ENCODE peak calls at places on chromosomes 11 and 22, in four cellular contexts. Y is GM12878, M is HCT116, T is K562. U is an unnamed sample.
A peak's percentile ranks its signal among the peaks of the same experiment; 100 is the strongest.

GRCh38 chr11:12692238-12693074 is 18.2 kb downstream of the TEAD1 start:
- DNase-seq in Y (no peak), M (peak; percentile 60), T (peak; percentile 72), U (peak; percentile 44)

GRCh38 chr11:27234961-27235360 is 128.1 kb downstream of the CCDC34 start:
- DNase-seq in Y (no peak), M (no peak), T (no peak), U (no peak)

GRCh38 chr22:22928666-22929380 is 41.2 kb downstream of the IGLL5 start:
- DNase-seq in Y (peak; percentile 99), M (no peak), T (peak; percentile 89), U (no peak)

GRCh38 chr22:22943521-22944267 is 56.1 kb downstream of the IGLL5 start:
- DNase-seq in Y (no peak), M (no peak), T (peak; percentile 79), U (no peak)

GRCh38 chr11:18775492-18776292 is 15.9 kb downstream of the PTPN5 start:
- DNase-seq in Y (no peak), M (peak; percentile 64), T (peak; percentile 78), U (peak; percentile 69)

GRCh38 chr11:77201991-77202841 is 74.2 kb downstream of the MYO7A start:
- DNase-seq in Y (no peak), M (no peak), T (no peak), U (no peak)

GRCh38 chr22:30305519-30305905 is 16.2 kb upstream of the CASTOR1 start:
- DNase-seq in Y (peak; percentile 59), M (no peak), T (peak; percentile 47), U (peak; percentile 24)

GRCh38 chr22:40065981-40066380 is 71.2 kb downstream of the FAM83F start:
- DNase-seq in Y (no peak), M (no peak), T (no peak), U (no peak)

GRCh38 chr11:77126156-77126775 is 1.8 kb upstream of the MYO7A start:
- DNase-seq in Y (no peak), M (no peak), T (no peak), U (no peak)

GRCh38 chr22:44180706-44181032 is at the start of gene PARVG:
- DNase-seq in Y (peak; percentile 57), M (no peak), T (no peak), U (peak; percentile 39)

GRCh38 chr11:118620529-118621070 is 13.2 kb downstream of the PHLDB1 start:
- DNase-seq in Y (no peak), M (no peak), T (peak; percentile 80), U (no peak)

GRCh38 chr11:44563716-44564115 is 1.7 kb upstream of the CD82 start:
- DNase-seq in Y (no peak), M (no peak), T (no peak), U (no peak)

GRCh38 chr11:57426439-57426753 is 525 bp downstream of the SLC43A3 start:
- DNase-seq in Y (no peak), M (no peak), T (peak; percentile 55), U (peak; percentile 23)

GRCh38 chr11:68784653-68785052 is 33.3 kb upstream of the TESMIN start:
- DNase-seq in Y (no peak), M (no peak), T (no peak), U (no peak)

GRCh38 chr22:19121631-19122142 is 525 bp downstream of the DGCR2 start:
- DNase-seq in Y (no peak), M (no peak), T (peak; percentile 88), U (peak; percentile 58)

GRCh38 chr11:44709966-44710365 is 16.8 kb upstream of the TSPAN18 start:
- DNase-seq in Y (no peak), M (no peak), T (no peak), U (no peak)

GRCh38 chr11:76568621-76569020 is 101.9 kb downstream of the LRRC32 start:
- DNase-seq in Y (no peak), M (no peak), T (no peak), U (no peak)

GRCh38 chr11:444397-445144 is 2.8 kb upstream of the ANO9 start:
- DNase-seq in Y (no peak), M (no peak), T (peak; percentile 75), U (peak; percentile 66)

GRCh38 chr11:126146454-126147192 is 64.8 kb downstream of the RPUSD4 start:
- DNase-seq in Y (no peak), M (no peak), T (no peak), U (no peak)

GRCh38 chr22:36930041-36930935 is 16.9 kb downstream of the CSF2RB start:
- DNase-seq in Y (no peak), M (no peak), T (no peak), U (no peak)

GRCh38 chr11:78066471-78066870 is 2.8 kb downstream of the THRSP start:
- DNase-seq in Y (no peak), M (no peak), T (no peak), U (no peak)

GRCh38 chr11:121930004-121930965 is 185.7 kb downstream of the BLID start:
- DNase-seq in Y (peak; percentile 7), M (no peak), T (no peak), U (no peak)

GRCh38 chr22:30513462-30513861 is 8.0 kb upstream of the SEC14L4 start:
- DNase-seq in Y (no peak), M (no peak), T (no peak), U (no peak)

GRCh38 chr22:36644333-36644757 is 59.2 kb downstream of the CACNG2 start:
- DNase-seq in Y (no peak), M (peak; percentile 45), T (peak; percentile 66), U (peak; percentile 21)

GRCh38 chr11:117232911-117233409 is 489 bp downstream of the RNF214 start:
- DNase-seq in Y (no peak), M (no peak), T (peak; percentile 29), U (no peak)

GRCh38 chr11:33195391-33196190 is 34.3 kb upstream of the CSTF3 start:
- DNase-seq in Y (no peak), M (no peak), T (no peak), U (peak; percentile 12)

GRCh38 chr11:2677127-2677526 is 22.7 kb downstream of the KCNQ1OT1 start:
- DNase-seq in Y (peak; percentile 20), M (no peak), T (no peak), U (no peak)

GRCh38 chr11:65087827-65088226 is 3.8 kb downstream of the ZFPL1 start:
- DNase-seq in Y (no peak), M (no peak), T (no peak), U (no peak)

GRCh38 chr11:60887531-60887930 is 18.9 kb downstream of the PRPF19 start:
- DNase-seq in Y (no peak), M (peak; percentile 31), T (peak; percentile 74), U (peak; percentile 83)

GRCh38 chr11:112694813-112695212 is 266.4 kb upstream of the NCAM1 start:
- DNase-seq in Y (no peak), M (no peak), T (no peak), U (no peak)

GRCh38 chr11:33976351-33977199 is 75.0 kb upstream of the CAPRIN1 start:
- DNase-seq in Y (no peak), M (no peak), T (no peak), U (no peak)

GRCh38 chr11:1116666-1117390 is 40.9 kb upstream of the MUC5AC start:
- DNase-seq in Y (no peak), M (no peak), T (no peak), U (no peak)

GRCh38 chr11:12224537-12224893 is 114.1 kb downstream of the MICAL2 start:
- DNase-seq in Y (peak; percentile 65), M (no peak), T (no peak), U (no peak)

GRCh38 chr11:68574308-68574707 is 110.0 kb upstream of the GAL start:
- DNase-seq in Y (no peak), M (no peak), T (no peak), U (no peak)

DNA sequence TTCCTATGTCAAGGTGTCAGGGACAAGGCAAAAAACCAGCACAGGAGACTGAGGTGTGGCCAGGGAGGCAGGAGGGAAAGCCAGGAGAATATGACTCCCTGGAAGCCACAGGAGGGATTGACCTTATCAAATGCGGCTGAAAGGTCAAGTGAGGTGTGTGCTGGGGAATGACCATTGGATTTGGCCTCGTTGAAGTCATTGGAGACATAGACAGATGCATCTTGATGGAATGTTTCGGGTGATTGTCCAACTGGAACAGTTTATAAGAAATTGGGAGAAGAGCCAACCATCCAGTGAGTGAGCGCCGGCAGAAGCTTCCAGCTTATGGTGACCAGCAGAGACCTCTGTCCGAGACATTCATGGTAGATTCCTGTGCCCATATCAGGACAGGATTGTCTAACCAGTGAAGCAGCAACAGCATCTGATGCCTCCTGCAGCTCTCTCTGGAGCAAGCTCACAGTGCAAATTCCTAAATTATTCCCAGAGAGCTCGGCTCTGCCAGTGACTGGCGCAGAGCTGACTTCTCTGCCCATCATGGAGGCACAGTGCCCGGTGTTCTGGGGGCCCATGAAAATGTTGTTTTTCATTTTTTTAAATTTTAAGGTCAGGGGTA is 95.4 kb downstream of the MYO18B start:
- DNase-seq in Y (no peak), M (no peak), T (no peak), U (no peak)
- TF ChIP-seq JUND in Y (no peak), M (no peak), T (no peak), U (no peak)

DNA sequence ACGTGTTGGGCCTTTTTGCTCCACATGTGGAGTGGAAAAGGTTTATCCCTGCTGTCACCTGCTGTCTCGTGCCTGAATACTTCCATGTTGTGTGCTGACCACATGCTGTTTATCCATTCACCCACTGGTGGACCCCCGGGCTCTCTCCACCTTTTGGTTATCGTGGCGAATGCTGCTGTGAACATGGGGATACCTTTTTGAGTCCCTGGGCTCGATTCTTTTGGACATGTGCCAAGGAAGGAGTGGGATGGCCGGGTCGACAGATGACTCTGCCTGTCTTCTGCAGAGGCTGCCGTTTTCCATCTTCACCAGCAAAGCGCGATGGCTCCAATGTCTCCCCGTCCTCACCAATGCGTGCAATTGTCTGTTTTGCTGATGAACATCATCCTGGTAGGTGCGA is 758.8 kb downstream of the BRD1 start:
- DNase-seq in Y (no peak), M (no peak), T (no peak), U (no peak)
- TF ChIP-seq JUND in Y (no peak), M (no peak), T (no peak), U (no peak)

GRCh38 chr11:120208777-120209176 is 2.1 kb upstream of the OAF start:
- DNase-seq in Y (no peak), M (no peak), T (peak; percentile 23), U (no peak)

GRCh38 chr11:120208012-120208441 is 2.8 kb upstream of the OAF start:
- DNase-seq in Y (no peak), M (no peak), T (no peak), U (no peak)

GRCh38 chr11:120207517-120207916 is 3.3 kb upstream of the OAF start:
- DNase-seq in Y (no peak), M (no peak), T (no peak), U (no peak)

GRCh38 chr11:120203626-120204025 is 7.2 kb upstream of the OAF start:
- DNase-seq in Y (no peak), M (no peak), T (no peak), U (no peak)

GRCh38 chr11:120205596-120206161 is 5.2 kb upstream of the OAF start:
- DNase-seq in Y (no peak), M (no peak), T (no peak), U (no peak)
- TF ChIP-seq JUND in Y (no peak), M (no peak), T (no peak), U (no peak)

GRCh38 chr11:110928373-110928772 is 216.1 kb upstream of the ARHGAP20 start:
- DNase-seq in Y (no peak), M (no peak), T (no peak), U (no peak)

GRCh38 chr11:110935018-110935640 is 222.9 kb upstream of the ARHGAP20 start:
- DNase-seq in Y (no peak), M (no peak), T (no peak), U (no peak)

DNA sequence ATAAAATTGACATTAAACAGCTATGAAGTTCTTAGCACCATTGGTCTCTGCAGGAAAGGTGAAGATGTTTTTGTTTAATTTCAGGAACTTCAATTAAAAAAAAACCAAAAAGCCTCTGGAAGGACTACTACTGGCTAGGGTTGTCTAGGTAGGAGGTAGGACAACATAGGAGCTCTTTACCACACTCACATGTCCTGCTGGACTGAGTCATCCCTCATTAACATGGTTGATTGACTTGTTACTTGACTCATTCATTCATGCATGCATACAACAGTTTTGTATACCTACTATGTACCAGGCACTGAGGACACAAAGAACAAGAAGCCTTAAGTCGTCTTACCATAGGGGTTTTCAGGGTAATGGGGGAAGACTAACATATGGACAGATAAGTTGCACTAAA is 216.9 kb upstream of the ARHGAP20 start:
- DNase-seq in Y (no peak), M (no peak), T (no peak), U (no peak)
- TF ChIP-seq JUND in Y (no peak), M (no peak), T (no peak), U (no peak)